ENCODE peak calls at places on chromosome 15, in nine cellular contexts. Y, B, Z, A, K, R, M, L and T are unnamed samples.
A peak's percentile ranks its signal among the peaks of the same experiment; 100 is the strongest.

GRCh38 chr15:100461049-100461448 is 67.7 kb downstream of the CERS3 start:
- DNase-seq in L (no peak), B (no peak), A (no peak), R (no peak), K (no peak), Z (no peak), M (no peak), Y (no peak), T (no peak)

GRCh38 chr15:77808077-77808476 is 175.4 kb upstream of the LINGO1 start:
- DNase-seq in B (no peak), R (no peak), K (no peak), A (no peak), L (no peak), M (no peak), Z (no peak), Y (no peak), T (no peak)

GRCh38 chr15:29682781-29683180 is 139.5 kb downstream of the TJP1 start:
- DNase-seq in A (no peak), R (no peak), L (no peak), K (peak; percentile 27), Y (no peak), Z (no peak), B (peak; percentile 14), M (no peak), T (no peak)

GRCh38 chr15:66703540-66703941 is 1.5 kb downstream of the SMAD6 start:
- DNase-seq in M (no peak), K (peak; percentile 31), Z (peak; percentile 26), Y (no peak), A (peak; percentile 8), R (no peak), B (no peak), L (peak; percentile 51), T (peak; percentile 71)

GRCh38 chr15:90794538-90794937 is 73.8 kb upstream of the FURIN start:
- DNase-seq in K (no peak), R (no peak), B (no peak), Z (no peak), Y (no peak), A (no peak), L (no peak), M (no peak), T (no peak)

GRCh38 chr15:73712107-73712506 is 27.9 kb downstream of the CD276 start:
- DNase-seq in A (no peak), K (no peak), B (no peak), M (no peak), Z (no peak), L (no peak), Y (no peak), R (no peak), T (no peak)

GRCh38 chr15:58070801-58071418 is 5.4 kb upstream of the ALDH1A2 start:
- DNase-seq in R (peak; percentile 67), Y (peak; percentile 13), M (peak; percentile 81), K (peak; percentile 72), L (no peak), B (peak; percentile 65), A (no peak), Z (peak; percentile 64), T (peak; percentile 34)

GRCh38 chr15:62874933-62875625 is 167.5 kb upstream of the TPM1 start:
- DNase-seq in M (no peak), B (peak; percentile 76), L (no peak), A (no peak), Z (no peak), R (peak; percentile 88), K (no peak), Y (no peak), T (no peak)

GRCh38 chr15:41856716-41857115 is 18.1 kb downstream of the PLA2G4B start:
- DNase-seq in L (no peak), Y (no peak), B (no peak), Z (no peak), M (no peak), R (no peak), K (no peak), A (no peak), T (no peak)

DNA sequence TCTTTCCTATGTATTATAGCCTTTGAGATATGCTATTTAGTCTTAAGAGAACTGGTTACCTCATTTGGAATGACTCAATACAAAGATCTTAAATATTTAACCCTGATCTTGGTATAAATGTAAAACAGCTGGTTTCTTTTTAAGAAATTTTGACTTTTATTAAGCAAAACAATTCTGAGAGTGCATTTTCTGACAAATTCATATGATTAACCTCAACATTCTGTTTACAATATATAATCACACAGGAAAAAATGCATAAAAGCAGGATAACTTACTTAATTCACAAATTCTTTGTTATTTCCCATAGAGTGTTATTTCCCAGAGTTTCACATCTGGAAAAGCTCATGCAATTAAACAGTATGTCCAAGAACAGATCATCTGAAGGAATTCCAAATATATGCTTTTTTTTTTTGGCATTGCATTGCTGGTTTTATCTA is 400.4 kb upstream of the THBS1 start:
- DNase-seq in Y (no peak), Z (no peak), K (peak; percentile 76), A (no peak), R (no peak), B (peak; percentile 92), M (no peak), L (no peak), T (no peak)
- H3K4me3 ChIP-seq in Y (no peak overlapping the region), Z (no peak overlapping the region), K (no peak overlapping the region), A (no peak overlapping the region), R (no peak overlapping the region), B (no peak overlapping the region), M (no peak overlapping the region), L (no peak overlapping the region), T (no peak overlapping the region)

GRCh38 chr15:22955544-22956085 is 24.6 kb downstream of the CYFIP1 start:
- DNase-seq in Y (no peak), K (no peak), A (no peak), B (no peak), R (peak; percentile 60), M (peak; percentile 69), L (no peak), Z (no peak), T (no peak)

GRCh38 chr15:22956980-22957264 is 23.2 kb downstream of the CYFIP1 start:
- DNase-seq in B (no peak), A (no peak), M (peak; percentile 73), Y (no peak), R (peak; percentile 36), K (no peak), Z (no peak), L (no peak), T (no peak)

GRCh38 chr15:22954326-22954725 is 25.8 kb downstream of the CYFIP1 start:
- DNase-seq in B (no peak), Y (no peak), L (no peak), K (no peak), M (no peak), A (no peak), Z (no peak), R (peak; percentile 47), T (no peak)

GRCh38 chr15:22956257-22956979 is 23.8 kb downstream of the CYFIP1 start:
- DNase-seq in L (no peak), K (peak; percentile 43), R (peak; percentile 68), Y (no peak), A (no peak), B (peak; percentile 55), Z (no peak), M (peak; percentile 86), T (no peak)

DNA sequence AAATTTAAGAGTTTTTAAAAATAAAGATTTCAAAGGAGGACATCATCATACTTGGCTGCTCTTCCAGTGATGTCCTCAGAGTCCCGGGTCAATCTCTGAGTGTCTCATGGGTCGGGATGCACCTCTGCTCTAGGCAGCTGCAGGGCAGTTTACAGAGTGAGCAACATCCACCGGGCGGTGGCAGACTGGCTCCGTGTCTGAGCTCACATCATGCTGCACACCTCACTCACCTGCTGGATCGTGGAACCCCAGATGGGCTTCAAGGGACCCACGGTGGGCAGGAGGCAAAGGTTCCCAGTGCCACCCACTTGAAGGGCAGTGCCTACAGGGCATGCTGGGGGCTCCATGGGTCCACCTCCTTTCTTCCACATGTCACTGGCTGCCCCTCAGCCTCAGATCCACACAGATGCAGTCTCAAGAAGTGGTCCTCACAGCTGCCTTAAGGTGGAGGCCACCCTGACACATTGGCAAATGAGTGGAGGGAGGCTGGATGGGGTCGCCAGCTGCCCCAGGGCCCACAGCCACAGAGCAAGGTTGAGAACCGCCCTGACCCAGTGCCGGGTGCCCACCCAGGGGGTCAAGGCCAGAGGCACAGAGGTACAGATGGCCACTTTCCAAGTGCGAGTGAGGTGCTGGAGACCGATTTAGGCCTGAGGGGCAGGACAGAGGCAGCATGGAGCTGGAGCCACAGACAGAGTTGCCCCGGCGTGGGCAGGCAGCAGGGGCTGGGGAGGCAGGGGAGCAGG is 25.2 kb downstream of the CYFIP1 start:
- DNase-seq in Y (no peak), B (no peak), R (peak; percentile 51), Z (peak; percentile 20), A (no peak), M (no peak), K (no peak), L (no peak), T (peak; percentile 42)
- H3K4me3 ChIP-seq in Y (no peak overlapping the region), B (no peak overlapping the region), R (no peak overlapping the region), Z (no peak overlapping the region), A (no peak overlapping the region), M (no peak overlapping the region), K (no peak overlapping the region), L (no peak overlapping the region), T (no peak overlapping the region)

GRCh38 chr15:32131803-32132202 is 101.5 kb downstream of the CHRNA7 start:
- DNase-seq in Y (no peak), M (no peak), L (no peak), R (no peak), Z (no peak), A (no peak), K (no peak), B (no peak), T (no peak)

GRCh38 chr15:32130823-32131222 is 100.5 kb downstream of the CHRNA7 start:
- DNase-seq in Y (no peak), A (no peak), M (no peak), L (no peak), K (no peak), R (no peak), B (no peak), Z (no peak), T (no peak)

GRCh38 chr15:32134777-32135307 is 104.5 kb downstream of the CHRNA7 start:
- DNase-seq in A (no peak), B (no peak), M (no peak), Y (no peak), K (no peak), Z (no peak), R (no peak), L (no peak), T (no peak)

GRCh38 chr15:32135326-32135725 is 105.0 kb downstream of the CHRNA7 start:
- DNase-seq in Z (no peak), A (no peak), R (no peak), M (no peak), L (no peak), Y (no peak), K (no peak), B (no peak), T (no peak)

DNA sequence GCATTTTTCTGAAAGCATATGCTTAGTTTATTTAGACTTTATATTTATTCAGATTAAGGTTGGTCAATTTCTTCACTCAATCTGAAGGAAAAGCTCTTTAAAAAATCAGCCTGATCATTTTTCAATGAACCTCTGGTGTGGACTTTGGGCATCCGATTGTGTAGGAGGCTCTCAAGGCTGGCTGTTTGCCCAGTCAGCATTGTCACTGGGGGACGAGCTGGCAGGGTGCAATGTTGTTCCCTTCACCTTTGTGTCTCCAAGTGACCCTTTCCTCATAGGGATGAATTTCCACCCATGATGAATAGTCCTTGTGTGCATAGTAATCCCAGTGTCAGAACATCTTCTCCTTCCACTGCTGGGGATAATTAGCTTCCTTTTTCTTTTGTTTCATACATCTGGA is 102.5 kb downstream of the CHRNA7 start:
- DNase-seq in Y (no peak), M (no peak), B (no peak), R (no peak), Z (no peak), K (no peak), A (no peak), L (no peak), T (no peak)
- H3K4me3 ChIP-seq in Y (no peak overlapping the region), M (no peak overlapping the region), B (no peak overlapping the region), R (no peak overlapping the region), Z (no peak overlapping the region), K (no peak overlapping the region), A (no peak overlapping the region), L (no peak overlapping the region), T (no peak overlapping the region)

GRCh38 chr15:39582977-39583585 is 2.2 kb downstream of the THBS1 start:
- DNase-seq in K (no peak), A (no peak), R (no peak), Y (no peak), M (no peak), L (no peak), Z (no peak), B (peak; percentile 41), T (no peak)
- H3K4me3 ChIP-seq in K (peak overlapping the region; percentile 91), A (no peak overlapping the region), R (peak overlapping the region; percentile 41), Y (peak overlapping the region; percentile 95), M (no peak overlapping the region), L (no peak overlapping the region), Z (peak overlapping the region; percentile 87), B (peak overlapping the region; percentile 77), T (peak overlapping the region; percentile 65)